ENCODE peak calls at places on chromosome 1, in ten cellular contexts. R is left ventricle myocardium inferior, A is Peyer's patch, X is AG04450, N is dorsolateral prefrontal cortex, O is PC-9, L is cardiac muscle cell, P is HCT116, U is SK-N-SH, E is fibroblast of lung. K is an unnamed sample. For H3K27me3, the result is how much of the 10 kb centered on the place peaks cover.

GRCh38 chr1:53074313-53075154 is 12.5 kb downstream of the PODN start:
- DNase-seq in L (no peak), U (peak), P (no peak), O (no peak), A (no peak), R (no peak), X (no peak), N (no peak), E (no peak), K (no peak)

GRCh38 chr1:208157769-208158168 is 86.4 kb downstream of the PLXNA2 start:
- DNase-seq in X (no peak), A (no peak), O (no peak), R (no peak), L (no peak), E (no peak), P (no peak), N (no peak), U (no peak), K (no peak)

GRCh38 chr1:202037706-202038296 is 27.4 kb downstream of the ELF3 start:
- DNase-seq in U (no peak), A (no peak), E (peak), O (no peak), N (no peak), X (no peak), P (no peak), L (peak), R (no peak), K (no peak)

GRCh38 chr1:111203681-111204210 is 3.3 kb upstream of the DENND2D start:
- DNase-seq in N (no peak), P (peak), O (peak), X (no peak), U (peak), A (peak), L (peak), R (peak), E (peak), K (peak)

GRCh38 chr1:204507317-204508105 is 8.7 kb upstream of the MDM4 start:
- DNase-seq in X (no peak), A (no peak), O (peak), R (no peak), L (peak), E (peak), P (no peak), U (peak), N (peak), K (no peak)

GRCh38 chr1:115314765-115315164 is 23.3 kb downstream of the NGF start:
- DNase-seq in R (no peak), P (no peak), N (no peak), E (peak), X (peak), L (peak), A (no peak), O (peak), U (no peak), K (no peak)

GRCh38 chr1:41599912-41600311 is 115.4 kb upstream of the EDN2 start:
- DNase-seq in A (no peak), O (peak), P (no peak), X (no peak), E (no peak), N (no peak), R (no peak), U (no peak), L (peak), K (no peak)

GRCh38 chr1:29500651-29501050 is 264.3 kb downstream of the PTPRU start:
- DNase-seq in R (no peak), X (no peak), E (no peak), A (no peak), N (no peak), L (no peak), U (no peak), O (no peak), P (no peak), K (no peak)

GRCh38 chr1:241610056-241610815 is 29.9 kb downstream of the CHML start:
- DNase-seq in E (peak), O (peak), P (no peak), A (no peak), R (no peak), U (peak), L (peak), X (no peak), N (no peak), K (no peak)

GRCh38 chr1:148362930-148363810 is 119.9 kb downstream of the PPIAL4G start:
- DNase-seq in X (no peak), P (no peak), R (no peak), U (no peak), E (peak), A (no peak), O (no peak), N (no peak), L (no peak), K (no peak)

GRCh38 chr1:226643701-226644540 is 95.2 kb downstream of the ITPKB start:
- DNase-seq in U (no peak), O (no peak), X (no peak), E (no peak), L (no peak), N (no peak), P (no peak), A (peak), R (peak), K (peak)

GRCh38 chr1:107692580-107693345 is 272.2 kb downstream of the VAV3 start:
- DNase-seq in P (no peak), L (no peak), R (no peak), A (no peak), O (no peak), N (no peak), E (peak), X (no peak), U (peak), K (no peak)

GRCh38 chr1:40651138-40651857 is 14.2 kb downstream of the RIMS3 start:
- DNase-seq in R (peak), X (no peak), U (no peak), A (peak), E (no peak), L (no peak), O (no peak), N (peak), P (no peak), K (no peak)

GRCh38 chr1:232620356-232620841 is 9.5 kb downstream of the SIPA1L2 start:
- DNase-seq in E (peak), L (peak), R (peak), U (peak), O (no peak), N (no peak), P (no peak), A (no peak), X (no peak), K (no peak)

GRCh38 chr1:226960944-226961765 is 21.1 kb downstream of the COQ8A start:
- DNase-seq in R (no peak), E (no peak), A (no peak), X (no peak), L (no peak), U (no peak), N (no peak), P (no peak), O (no peak), K (no peak)

GRCh38 chr1:180261524-180262160 is 31.6 kb downstream of the LHX4 start:
- DNase-seq in P (no peak), L (peak), N (no peak), A (no peak), U (no peak), X (no peak), O (no peak), R (no peak), E (peak), K (no peak)

GRCh38 chr1:41416081-41416480 is 54.8 kb downstream of the FOXO6 start:
- DNase-seq in L (no peak), R (no peak), E (no peak), U (no peak), A (no peak), O (no peak), P (no peak), N (no peak), X (no peak), K (no peak)

GRCh38 chr1:187893471-187893870 is 1064.7 kb downstream of the PLA2G4A start:
- DNase-seq in U (no peak), N (no peak), A (no peak), O (no peak), X (no peak), R (no peak), P (no peak), L (no peak), E (peak), K (no peak)

GRCh38 chr1:53891678-53892077 is 2.1 kb upstream of the YIPF1 start:
- DNase-seq in E (no peak), P (no peak), L (no peak), N (no peak), A (no peak), X (no peak), O (no peak), U (no peak), R (no peak), K (no peak)

GRCh38 chr1:155226188-155226909 is 17.9 kb downstream of the MTX1 start:
- DNase-seq in O (peak), P (peak), A (peak), E (peak), R (peak), U (peak), L (peak), X (peak), N (peak), K (peak)

GRCh38 chr1:83692524-83693336 is 306.2 kb downstream of the TTLL7 start:
- DNase-seq in L (peak), R (no peak), P (no peak), U (peak), E (peak), N (no peak), O (peak), X (no peak), A (no peak), K (peak)

GRCh38 chr1:54367613-54368012 is 38.6 kb downstream of the SSBP3 start:
- DNase-seq in L (no peak), E (no peak), N (no peak), P (no peak), U (no peak), X (peak), R (no peak), O (no peak), A (no peak), K (no peak)

GRCh38 chr1:89953072-89953626 is 41.8 kb upstream of the ZNF326 start:
- DNase-seq in P (peak), A (no peak), R (no peak), L (peak), O (peak), N (no peak), U (no peak), X (peak), E (peak), K (peak)

GRCh38 chr1:169052727-169053126 is 53.8 kb upstream of the ATP1B1 start:
- DNase-seq in U (no peak), A (no peak), E (no peak), N (no peak), P (no peak), L (no peak), R (no peak), O (no peak), X (no peak), K (no peak)

GRCh38 chr1:156480411-156481192 is 20.0 kb downstream of the MEF2D start:
- DNase-seq in R (peak), O (no peak), A (no peak), U (peak), E (no peak), P (no peak), X (no peak), L (peak), N (no peak), K (peak)

GRCh38 chr1:56068908-56069307 is 510.5 kb downstream of the PLPP3 start:
- DNase-seq in O (no peak), L (peak), X (no peak), E (peak), A (no peak), P (no peak), N (no peak), U (no peak), R (no peak), K (no peak)

GRCh38 chr1:161884475-161884874 is 118.4 kb downstream of the ATF6 start:
- DNase-seq in P (no peak), R (no peak), L (peak), O (no peak), N (no peak), U (no peak), X (no peak), A (no peak), E (no peak), K (no peak)

GRCh38 chr1:186775881-186776560 is 52.7 kb upstream of the PLA2G4A start:
- DNase-seq in N (no peak), P (no peak), A (no peak), L (no peak), R (no peak), U (no peak), E (peak), O (no peak), X (no peak), K (no peak)

DNA sequence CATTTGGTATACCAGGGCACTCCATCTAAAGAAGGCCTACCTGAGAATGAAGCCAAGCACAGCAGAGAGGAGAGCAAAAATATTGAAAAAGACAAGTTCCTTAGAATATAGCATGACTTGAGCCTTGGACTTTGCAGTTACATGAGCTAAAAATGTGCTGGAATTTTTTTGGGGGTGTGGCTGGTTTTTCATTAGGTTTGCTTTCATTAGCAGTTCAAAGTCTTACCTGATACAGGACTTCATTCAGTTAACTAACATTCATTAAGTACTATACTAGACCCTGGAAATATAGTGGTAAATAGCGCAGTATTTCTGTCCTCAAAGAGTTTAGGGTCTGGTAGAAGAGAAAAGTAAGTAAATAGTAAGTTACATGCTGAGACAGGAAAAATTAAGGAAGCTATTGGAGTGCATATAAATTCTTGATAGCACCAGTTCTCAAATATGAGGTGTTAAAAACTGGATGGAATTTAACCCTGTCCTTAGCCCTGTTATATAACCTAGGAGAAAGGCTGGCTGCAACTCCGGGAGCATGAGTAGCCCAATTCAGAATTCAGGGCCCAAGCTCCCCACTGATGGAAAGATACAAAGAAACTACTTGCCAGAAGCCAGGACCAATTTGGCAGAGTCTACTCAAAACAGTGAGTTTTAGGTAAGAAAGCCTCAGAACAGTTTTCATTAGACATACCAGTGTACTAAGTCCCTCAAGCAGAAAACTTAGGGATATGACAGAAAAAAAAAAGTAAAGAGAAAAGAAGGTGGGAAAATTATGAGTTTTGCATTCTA is 3.1 kb upstream of the DOCK7 start:
- DNase-seq in X (no peak), U (no peak), E (no peak), N (no peak), A (no peak), O (no peak), L (no peak), P (no peak), R (no peak), K (no peak)
- H3K27ac ChIP-seq in X (peak), U (peak), E (peak), N (peak), A (peak), O (no peak), L (peak), P (no peak), R (peak), K (no peak)

DNA sequence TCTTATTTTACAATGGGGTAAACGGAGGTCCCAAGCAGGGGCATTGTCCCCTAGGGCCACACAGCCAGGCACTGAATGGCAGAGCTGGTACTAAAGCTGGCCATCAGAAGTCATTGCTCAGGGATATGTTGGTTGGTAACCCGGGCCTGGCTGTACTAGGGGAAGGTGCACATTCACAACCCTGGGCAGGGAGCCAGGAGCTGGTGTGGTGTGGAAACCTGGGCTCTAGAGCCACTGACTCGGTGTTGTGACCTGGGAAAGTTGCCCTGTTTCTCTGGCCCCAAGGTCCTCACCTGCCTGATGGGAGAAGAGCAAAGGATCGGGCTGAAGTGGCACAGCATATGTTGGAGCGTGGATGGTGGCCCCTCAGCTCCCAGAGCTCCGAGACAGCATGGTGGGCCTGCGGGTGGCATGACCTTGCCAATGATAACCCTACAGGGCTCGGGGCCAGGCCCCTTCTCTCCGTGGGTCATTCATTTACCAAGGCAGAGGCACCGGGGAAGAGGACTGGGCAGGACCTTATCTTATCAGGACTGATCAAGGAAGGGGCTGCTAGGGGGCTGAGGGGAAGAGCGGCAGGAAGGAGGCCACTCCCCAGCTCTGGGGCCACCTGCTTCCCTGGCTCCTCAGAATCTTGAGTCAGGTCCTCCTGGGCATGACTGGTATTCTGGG is 274.1 kb downstream of the TRABD2B start:
- DNase-seq in L (no peak), P (no peak), O (no peak), N (no peak), X (no peak), A (peak), E (no peak), R (no peak), U (no peak), K (no peak)
- H3K27me3 ChIP-seq in L (half or more), P (under half), O (under half), N (under half), X (under half), A (under half), E (under half), R (half or more), U (under half), K (half or more)

DNA sequence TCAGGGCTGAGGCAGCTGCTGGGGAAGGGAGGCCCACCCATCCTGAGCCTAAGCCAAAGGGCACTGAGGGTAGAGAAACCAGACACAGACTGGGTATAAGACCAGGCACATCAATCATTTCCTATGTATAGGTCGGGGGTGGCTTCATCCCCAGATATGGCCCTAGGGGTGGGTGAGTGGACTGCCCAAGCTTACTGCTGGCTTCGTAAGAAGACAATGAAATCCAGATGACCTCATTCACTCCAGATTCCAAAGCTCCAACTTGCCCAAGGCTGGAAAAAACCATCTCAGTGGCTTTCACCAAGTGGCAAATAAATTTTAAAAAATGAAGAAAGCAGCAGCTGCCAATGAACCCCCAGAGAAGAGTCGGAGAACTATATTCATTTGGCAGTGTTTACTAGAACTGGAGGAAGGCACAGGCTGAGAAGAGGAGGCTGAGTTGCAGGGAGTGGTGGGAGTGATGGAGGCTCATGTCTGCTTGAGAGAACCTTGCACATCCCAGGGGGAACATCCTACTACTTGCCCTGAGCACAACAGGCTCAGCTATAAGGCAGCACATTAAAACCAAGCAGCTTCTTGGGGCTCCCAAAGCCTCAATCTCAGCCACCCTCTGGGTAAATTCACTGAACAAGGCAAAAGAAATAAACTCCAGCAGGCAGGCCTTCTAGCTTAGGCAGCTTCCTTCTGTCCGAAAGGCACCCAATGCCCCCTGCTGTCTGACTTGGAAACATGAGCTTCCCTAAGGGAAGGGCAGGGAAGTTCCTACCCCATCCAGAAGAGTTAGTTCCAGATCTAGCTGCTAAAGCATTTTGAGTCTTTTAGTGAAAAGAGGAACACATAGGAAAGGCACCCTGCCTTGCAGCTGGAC is 14.1 kb downstream of the PEA15 start:
- DNase-seq in R (peak), E (peak), O (peak), L (peak), X (peak), N (peak), U (peak), A (no peak), P (peak), K (no peak)
- TF ChIP-seq CTCF in R (peak), E (peak), O (peak), L (peak), X (peak), N (peak), U (peak), A (peak), P (peak), K (no peak)

GRCh38 chr1:72064301-72064700 is 218.0 kb downstream of the NEGR1 start:
- DNase-seq in R (no peak), O (no peak), A (no peak), U (no peak), L (no peak), E (no peak), N (no peak), P (no peak), X (no peak), K (no peak)
- H3K27ac ChIP-seq in R (peak), O (no peak), A (no peak), U (no peak), L (no peak), E (no peak), N (no peak), P (no peak), X (no peak), K (no peak)

GRCh38 chr1:10737268-10737624 is 59.2 kb downstream of the CASZ1 start:
- DNase-seq in X (no peak), N (no peak), U (no peak), O (no peak), E (no peak), A (no peak), L (no peak), P (no peak), R (peak), K (no peak)

GRCh38 chr1:10740123-10740522 is 56.3 kb downstream of the CASZ1 start:
- DNase-seq in P (no peak), O (no peak), L (no peak), U (no peak), R (no peak), E (no peak), X (no peak), N (no peak), A (no peak), K (no peak)

GRCh38 chr1:10736623-10737267 is 59.7 kb downstream of the CASZ1 start:
- DNase-seq in A (no peak), U (no peak), X (no peak), R (no peak), N (no peak), L (no peak), P (no peak), O (no peak), E (no peak), K (no peak)

GRCh38 chr1:10737651-10738050 is 58.8 kb downstream of the CASZ1 start:
- DNase-seq in E (no peak), U (no peak), O (no peak), L (no peak), A (no peak), P (no peak), N (no peak), R (no peak), X (no peak), K (no peak)

DNA sequence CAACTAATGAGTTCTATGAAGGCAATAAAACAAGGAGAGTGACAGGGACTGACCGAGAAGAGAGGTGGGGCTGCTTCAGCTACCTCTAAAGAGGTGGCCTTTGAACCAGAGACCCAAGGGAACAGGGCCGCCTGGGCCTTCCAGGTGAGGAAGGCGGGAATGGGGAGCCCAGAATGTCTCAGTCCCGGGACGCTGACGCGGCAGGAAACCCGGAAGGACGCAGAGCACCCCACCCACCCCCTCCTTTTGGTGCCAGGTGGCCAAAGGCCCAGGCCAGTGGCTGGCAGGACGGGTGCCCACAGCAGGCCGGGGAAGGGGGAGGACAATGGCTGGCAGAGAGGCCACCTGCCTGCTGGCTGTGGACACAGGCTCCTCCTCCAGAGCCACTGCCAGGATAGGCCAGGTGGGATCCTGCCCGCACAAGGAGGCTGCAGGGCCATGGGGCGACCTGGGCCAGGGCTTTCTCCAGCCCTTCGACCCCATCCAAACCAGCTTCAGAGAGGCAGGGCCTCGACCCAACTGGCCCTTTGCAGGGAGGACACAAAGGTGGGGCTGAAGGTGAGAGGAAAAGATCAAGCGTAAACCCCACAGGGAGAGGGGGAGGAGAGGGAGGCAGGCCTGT is 58.2 kb downstream of the CASZ1 start:
- DNase-seq in X (no peak), N (no peak), R (no peak), L (no peak), P (no peak), E (no peak), O (no peak), A (peak), U (no peak), K (no peak)
- H3K27me3 ChIP-seq in X (under half), N (under half), R (under half), L (under half), P (under half), E (under half), O (under half), A (under half), U (under half), K (under half)

GRCh38 chr1:61201035-61201434 is 118.7 kb downstream of the NFIA start:
- DNase-seq in L (no peak), E (no peak), U (no peak), X (no peak), A (no peak), O (no peak), R (no peak), P (no peak), N (no peak), K (no peak)
- TF ChIP-seq CTCF in L (no peak), E (no peak), U (no peak), X (no peak), A (no peak), O (no peak), R (no peak), P (no peak), N (no peak), K (no peak)